ENCODE peak calls at places on chromosomes 11 and 22, in seven cellular contexts. One of them, this sample, is unnamed.

GRCh38 chr22:22076937-22077703 is 94.5 kb upstream of the TOP3B start:
- DNase-seq in mesenchymal stem cell: no peak
- DNase-seq in H9: no peak
- DNase-seq in IMR-90: peak
- DNase-seq in neuronal stem cell: no peak
- DNase-seq in H1: no peak
- DNase-seq in mesendoderm: no peak
- DNase-seq in this sample: peak

GRCh38 chr11:1557904-1558831 is 13.9 kb downstream of the DUSP8 start:
- DNase-seq in mesenchymal stem cell: peak
- DNase-seq in H9: peak
- DNase-seq in IMR-90: peak
- DNase-seq in neuronal stem cell: no peak
- DNase-seq in H1: no peak
- DNase-seq in mesendoderm: no peak
- DNase-seq in this sample: peak

GRCh38 chr11:5753943-5754342 is at the start of gene OR52N4:
- DNase-seq in mesenchymal stem cell: no peak
- DNase-seq in H9: no peak
- DNase-seq in IMR-90: no peak
- DNase-seq in neuronal stem cell: no peak
- DNase-seq in H1: no peak
- DNase-seq in mesendoderm: no peak
- DNase-seq in this sample: no peak

GRCh38 chr11:79441159-79441875 is 487 bp upstream of the TENM4 start:
- DNase-seq in mesenchymal stem cell: peak
- DNase-seq in H9: peak
- DNase-seq in IMR-90: peak
- DNase-seq in neuronal stem cell: peak
- DNase-seq in H1: no peak
- DNase-seq in mesendoderm: peak
- DNase-seq in this sample: peak

GRCh38 chr22:30197389-30197788 is 49.2 kb downstream of the LIF start:
- DNase-seq in mesenchymal stem cell: no peak
- DNase-seq in H9: peak
- DNase-seq in IMR-90: peak
- DNase-seq in neuronal stem cell: no peak
- DNase-seq in H1: no peak
- DNase-seq in mesendoderm: no peak
- DNase-seq in this sample: no peak

GRCh38 chr22:29621761-29622526 is 18.5 kb downstream of the NF2 start:
- DNase-seq in mesenchymal stem cell: peak
- DNase-seq in H9: no peak
- DNase-seq in IMR-90: peak
- DNase-seq in neuronal stem cell: no peak
- DNase-seq in H1: no peak
- DNase-seq in mesendoderm: no peak
- DNase-seq in this sample: peak

GRCh38 chr22:50326959-50327710 is at the start of gene DENND6B:
- DNase-seq in mesenchymal stem cell: peak
- DNase-seq in H9: peak
- DNase-seq in IMR-90: peak
- DNase-seq in neuronal stem cell: peak
- DNase-seq in H1: no peak
- DNase-seq in mesendoderm: peak
- DNase-seq in this sample: peak

GRCh38 chr11:95891423-95892177 is 32.3 kb downstream of the MTMR2 start:
- DNase-seq in mesenchymal stem cell: peak
- DNase-seq in H9: no peak
- DNase-seq in IMR-90: peak
- DNase-seq in neuronal stem cell: no peak
- DNase-seq in H1: no peak
- DNase-seq in mesendoderm: no peak
- DNase-seq in this sample: no peak

GRCh38 chr11:61690706-61691377 is 10.7 kb downstream of the DAGLA start:
- DNase-seq in mesenchymal stem cell: no peak
- DNase-seq in H9: no peak
- DNase-seq in IMR-90: no peak
- DNase-seq in neuronal stem cell: no peak
- DNase-seq in H1: no peak
- DNase-seq in mesendoderm: no peak
- DNase-seq in this sample: no peak

GRCh38 chr11:17801166-17801565 is 66.6 kb downstream of the KCNC1 start:
- DNase-seq in mesenchymal stem cell: no peak
- DNase-seq in H9: peak
- DNase-seq in IMR-90: no peak
- DNase-seq in neuronal stem cell: no peak
- DNase-seq in H1: peak
- DNase-seq in mesendoderm: peak
- DNase-seq in this sample: no peak

GRCh38 chr22:35777335-35777975 is 59.8 kb downstream of the APOL5 start:
- DNase-seq in mesenchymal stem cell: peak
- DNase-seq in H9: no peak
- DNase-seq in IMR-90: peak
- DNase-seq in neuronal stem cell: no peak
- DNase-seq in H1: no peak
- DNase-seq in mesendoderm: peak
- DNase-seq in this sample: peak

GRCh38 chr11:73757598-73757997 is 3.3 kb downstream of the RAB6A start:
- DNase-seq in mesenchymal stem cell: peak
- DNase-seq in H9: no peak
- DNase-seq in IMR-90: no peak
- DNase-seq in neuronal stem cell: no peak
- DNase-seq in H1: no peak
- DNase-seq in mesendoderm: no peak
- DNase-seq in this sample: peak

GRCh38 chr11:21514298-21514697 is 678.6 kb upstream of the ANO5 start:
- DNase-seq in mesenchymal stem cell: no peak
- DNase-seq in H9: peak
- DNase-seq in IMR-90: no peak
- DNase-seq in neuronal stem cell: no peak
- DNase-seq in H1: no peak
- DNase-seq in mesendoderm: peak
- DNase-seq in this sample: peak

GRCh38 chr11:44637477-44637876 is 72.0 kb downstream of the CD82 start:
- DNase-seq in mesenchymal stem cell: no peak
- DNase-seq in H9: no peak
- DNase-seq in IMR-90: no peak
- DNase-seq in neuronal stem cell: no peak
- DNase-seq in H1: no peak
- DNase-seq in mesendoderm: no peak
- DNase-seq in this sample: peak

GRCh38 chr11:108697872-108698473 is 33.1 kb downstream of the DDX10 start:
- DNase-seq in mesenchymal stem cell: peak
- DNase-seq in H9: peak
- DNase-seq in IMR-90: peak
- DNase-seq in neuronal stem cell: peak
- DNase-seq in H1: no peak
- DNase-seq in mesendoderm: peak
- DNase-seq in this sample: peak

GRCh38 chr22:48084041-48084748 is 1321.7 kb downstream of the TBC1D22A start:
- DNase-seq in mesenchymal stem cell: no peak
- DNase-seq in H9: no peak
- DNase-seq in IMR-90: no peak
- DNase-seq in neuronal stem cell: no peak
- DNase-seq in H1: no peak
- DNase-seq in mesendoderm: peak
- DNase-seq in this sample: no peak

GRCh38 chr22:27226666-27227065 is 569.3 kb downstream of the MIAT start:
- DNase-seq in mesenchymal stem cell: peak
- DNase-seq in H9: no peak
- DNase-seq in IMR-90: peak
- DNase-seq in neuronal stem cell: no peak
- DNase-seq in H1: no peak
- DNase-seq in mesendoderm: no peak
- DNase-seq in this sample: no peak

GRCh38 chr11:2570841-2571597 is 126.2 kb downstream of the KCNQ1 start:
- DNase-seq in mesenchymal stem cell: no peak
- DNase-seq in H9: no peak
- DNase-seq in IMR-90: no peak
- DNase-seq in neuronal stem cell: no peak
- DNase-seq in H1: no peak
- DNase-seq in mesendoderm: no peak
- DNase-seq in this sample: no peak

GRCh38 chr11:2571598-2572281 is 126.9 kb downstream of the KCNQ1 start:
- DNase-seq in mesenchymal stem cell: no peak
- DNase-seq in H9: no peak
- DNase-seq in IMR-90: no peak
- DNase-seq in neuronal stem cell: no peak
- DNase-seq in H1: no peak
- DNase-seq in mesendoderm: no peak
- DNase-seq in this sample: no peak

GRCh38 chr11:2570211-2570811 is 125.5 kb downstream of the KCNQ1 start:
- DNase-seq in mesenchymal stem cell: no peak
- DNase-seq in H9: no peak
- DNase-seq in IMR-90: no peak
- DNase-seq in neuronal stem cell: no peak
- DNase-seq in H1: no peak
- DNase-seq in mesendoderm: no peak
- DNase-seq in this sample: no peak

GRCh38 chr11:2569321-2569721 is 124.5 kb downstream of the KCNQ1 start:
- DNase-seq in mesenchymal stem cell: no peak
- DNase-seq in H9: no peak
- DNase-seq in IMR-90: no peak
- DNase-seq in neuronal stem cell: no peak
- DNase-seq in H1: no peak
- DNase-seq in mesendoderm: no peak
- DNase-seq in this sample: no peak

DNA sequence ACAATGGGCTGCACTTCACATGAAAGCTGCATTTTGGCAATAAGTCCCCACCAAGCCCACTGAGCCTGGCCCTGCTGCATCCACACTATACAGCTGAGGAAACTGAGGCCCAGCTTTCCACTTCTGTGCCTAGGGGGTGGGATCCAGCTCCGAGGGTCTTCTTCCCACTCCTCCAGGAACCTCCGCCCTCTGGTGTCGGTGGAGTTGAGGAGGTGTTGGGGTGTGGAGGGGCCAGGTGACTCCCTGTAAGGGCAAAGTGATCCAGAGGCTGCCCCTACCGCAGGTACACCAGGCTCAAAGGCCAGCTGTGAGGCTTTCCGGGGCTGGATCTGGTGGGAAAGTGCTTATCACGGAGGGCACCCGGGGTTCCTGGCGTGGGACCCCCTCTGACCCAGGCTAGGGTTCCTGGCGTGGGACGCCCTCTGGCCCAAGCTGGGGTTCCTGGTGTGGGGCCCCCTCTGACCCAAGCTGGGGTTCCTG is 125.0 kb downstream of the KCNQ1 start:
- DNase-seq in mesenchymal stem cell: no peak
- DNase-seq in H9: no peak
- DNase-seq in IMR-90: no peak
- DNase-seq in neuronal stem cell: no peak
- DNase-seq in H1: no peak
- DNase-seq in mesendoderm: no peak
- DNase-seq in this sample: no peak
- H4K8ac ChIP-seq in mesenchymal stem cell: no peak
- H4K8ac ChIP-seq in H9: no peak
- H4K8ac ChIP-seq in IMR-90: no peak
- H4K8ac ChIP-seq in neuronal stem cell: no peak
- H4K8ac ChIP-seq in H1: no peak
- H4K8ac ChIP-seq in mesendoderm: no peak
- H4K8ac ChIP-seq in this sample: no peak

DNA sequence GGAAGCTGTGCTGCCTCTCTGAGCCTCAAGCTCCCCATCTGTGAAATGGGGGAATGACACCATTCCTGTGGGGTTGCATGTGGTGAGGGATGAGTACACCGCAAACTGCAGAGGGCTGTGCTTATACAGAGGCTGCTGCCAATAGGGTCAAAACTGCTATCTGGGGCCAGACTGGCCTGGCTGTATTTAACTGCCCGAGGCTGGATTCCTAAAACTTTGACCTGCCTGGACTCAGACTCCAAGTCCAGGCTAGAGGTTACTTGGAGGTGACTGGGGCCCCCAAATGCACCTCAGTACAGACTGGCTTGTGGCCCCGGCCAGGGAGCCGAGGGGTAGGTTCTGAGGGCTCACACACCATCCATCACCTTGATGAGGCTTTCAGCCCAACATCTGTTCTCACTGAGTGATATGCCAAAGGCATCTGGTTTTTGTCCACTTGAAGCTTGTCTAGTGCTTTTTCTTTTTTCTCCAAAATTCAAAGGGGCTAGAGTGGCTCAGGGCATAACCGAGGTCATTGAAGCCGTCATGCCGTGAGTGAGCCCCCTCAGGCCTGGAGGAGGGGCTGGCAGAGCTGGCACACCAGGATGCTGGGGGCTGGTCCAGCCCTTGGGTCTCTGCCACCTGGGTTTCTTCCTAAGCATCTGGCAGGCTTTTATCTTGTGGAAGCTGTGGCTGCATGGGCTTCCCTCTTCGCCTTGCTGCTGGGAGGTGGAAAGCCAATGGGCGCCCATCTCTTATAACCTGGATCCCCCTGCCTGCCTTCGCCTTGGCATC is 52.4 kb upstream of the TTLL12 start:
- DNase-seq in mesenchymal stem cell: peak
- DNase-seq in H9: no peak
- DNase-seq in IMR-90: no peak
- DNase-seq in neuronal stem cell: no peak
- DNase-seq in H1: no peak
- DNase-seq in mesendoderm: no peak
- DNase-seq in this sample: no peak
- H4K8ac ChIP-seq in mesenchymal stem cell: no peak
- H4K8ac ChIP-seq in H9: no peak
- H4K8ac ChIP-seq in IMR-90: no peak
- H4K8ac ChIP-seq in neuronal stem cell: no peak
- H4K8ac ChIP-seq in H1: no peak
- H4K8ac ChIP-seq in mesendoderm: no peak
- H4K8ac ChIP-seq in this sample: no peak

DNA sequence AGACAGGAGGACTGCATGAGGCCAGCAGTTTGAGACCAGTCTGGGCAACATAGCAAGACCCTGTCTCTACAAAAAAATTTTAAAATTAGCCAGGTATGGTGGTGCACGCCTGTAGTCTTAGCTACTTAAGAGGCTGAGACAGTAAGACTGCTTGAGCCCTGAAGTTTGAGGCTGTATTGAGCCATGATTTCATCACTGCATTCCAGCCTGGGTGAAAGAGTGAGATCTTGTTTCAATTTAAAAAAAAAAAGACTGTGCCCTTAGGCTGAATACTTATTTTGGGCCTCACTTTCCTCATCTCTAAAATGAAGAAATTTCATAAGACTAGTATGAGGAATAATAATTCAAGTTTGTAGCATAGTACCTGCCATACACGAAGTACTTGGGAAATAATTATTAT is 6.9 kb downstream of the AQP11 start:
- DNase-seq in mesenchymal stem cell: peak
- DNase-seq in H9: no peak
- DNase-seq in IMR-90: peak
- DNase-seq in neuronal stem cell: no peak
- DNase-seq in H1: no peak
- DNase-seq in mesendoderm: peak
- DNase-seq in this sample: peak
- H4K8ac ChIP-seq in mesenchymal stem cell: no peak
- H4K8ac ChIP-seq in H9: no peak
- H4K8ac ChIP-seq in IMR-90: no peak
- H4K8ac ChIP-seq in neuronal stem cell: no peak
- H4K8ac ChIP-seq in H1: no peak
- H4K8ac ChIP-seq in mesendoderm: no peak
- H4K8ac ChIP-seq in this sample: no peak

GRCh38 chr11:16558499-16558898 is 179.9 kb upstream of the C11orf58 start:
- DNase-seq in mesenchymal stem cell: no peak
- DNase-seq in H9: no peak
- DNase-seq in IMR-90: no peak
- DNase-seq in neuronal stem cell: no peak
- DNase-seq in H1: no peak
- DNase-seq in mesendoderm: no peak
- DNase-seq in this sample: no peak
- H4K8ac ChIP-seq in mesenchymal stem cell: no peak
- H4K8ac ChIP-seq in H9: no peak
- H4K8ac ChIP-seq in IMR-90: no peak
- H4K8ac ChIP-seq in neuronal stem cell: no peak
- H4K8ac ChIP-seq in H1: no peak
- H4K8ac ChIP-seq in mesendoderm: no peak
- H4K8ac ChIP-seq in this sample: no peak